ENCODE peak calls at places on chromosomes 11 and 22, in seven cellular contexts. X is H1, I is HCT116, J is K562, Y is SK-N-SH, D is GM12878, L is HepG2. U is an unnamed sample.

GRCh38 chr11:2928605-2929510 is at the start of gene PHLDA2:
- DNase-seq in J (peak), D (no peak), I (peak), Y (peak), X (no peak), L (no peak), U (peak)

GRCh38 chr11:75325713-75326438 is 25.6 kb downstream of the ARRB1 start:
- DNase-seq in D (no peak), J (peak), I (peak), L (no peak), Y (no peak), X (no peak), U (peak)

GRCh38 chr11:75275581-75275980 is 35.0 kb downstream of the TPBGL start:
- DNase-seq in Y (no peak), X (no peak), L (no peak), I (no peak), J (no peak), D (no peak), U (no peak)

GRCh38 chr22:17890892-17891291 is 116.6 kb upstream of the BID start:
- DNase-seq in I (no peak), X (no peak), L (no peak), D (no peak), J (no peak), Y (no peak), U (no peak)

GRCh38 chr22:23263651-23264555 is 83.6 kb downstream of the BCR start:
- DNase-seq in X (no peak), I (no peak), D (no peak), Y (no peak), L (no peak), J (no peak), U (no peak)

GRCh38 chr11:35073691-35074382 is 65.1 kb upstream of the CD44 start:
- DNase-seq in Y (no peak), X (no peak), L (no peak), D (no peak), J (no peak), I (no peak), U (no peak)

GRCh38 chr22:19479358-19480172 is at the start of gene CDC45:
- DNase-seq in Y (peak), J (peak), L (peak), X (peak), I (peak), D (peak), U (peak)

GRCh38 chr22:22316589-22316988 is 72.0 kb downstream of the VPREB1 start:
- DNase-seq in D (no peak), L (no peak), I (no peak), Y (no peak), J (no peak), X (no peak), U (no peak)

GRCh38 chr22:41598081-41598480 is 8.4 kb upstream of the PMM1 start:
- DNase-seq in I (no peak), X (no peak), Y (no peak), J (no peak), D (no peak), L (no peak), U (no peak)

GRCh38 chr11:1073851-1074243 is 827 bp upstream of the MUC2 start:
- DNase-seq in L (no peak), I (no peak), Y (no peak), D (no peak), X (no peak), J (no peak), U (no peak)

GRCh38 chr22:28600546-28601143 is 79.0 kb downstream of the TTC28 start:
- DNase-seq in Y (peak), D (no peak), J (peak), X (no peak), L (peak), I (peak), U (no peak)

GRCh38 chr11:31598454-31598853 is 88.9 kb downstream of the ELP4 start:
- DNase-seq in J (no peak), L (no peak), D (no peak), Y (no peak), I (no peak), X (no peak), U (no peak)

GRCh38 chr11:93267383-93267782 is 63.2 kb upstream of the DEUP1 start:
- DNase-seq in I (no peak), L (no peak), D (no peak), X (no peak), Y (no peak), J (no peak), U (no peak)

GRCh38 chr11:126354631-126355323 is 709 bp upstream of the ST3GAL4 start:
- DNase-seq in Y (no peak), I (no peak), J (peak), L (no peak), X (no peak), D (no peak), U (no peak)

GRCh38 chr11:112364962-112365481 is 104.4 kb upstream of the PLET1 start:
- DNase-seq in D (no peak), X (no peak), L (peak), J (no peak), Y (peak), I (no peak), U (no peak)

GRCh38 chr11:75526192-75526541 is 426 bp upstream of the GDPD5 start:
- DNase-seq in D (no peak), L (no peak), Y (no peak), J (no peak), I (no peak), X (no peak), U (no peak)

GRCh38 chr22:28582806-28583205 is 96.8 kb downstream of the TTC28 start:
- DNase-seq in Y (peak), J (no peak), L (no peak), D (no peak), I (no peak), X (no peak), U (no peak)

GRCh38 chr11:131471976-131472375 is 101.6 kb downstream of the NTM start:
- DNase-seq in D (no peak), I (no peak), J (no peak), X (no peak), L (no peak), Y (no peak), U (no peak)

GRCh38 chr22:47154621-47155081 is 392.2 kb downstream of the TBC1D22A start:
- DNase-seq in D (no peak), J (no peak), X (no peak), Y (peak), L (no peak), I (no peak), U (no peak)

GRCh38 chr11:101477926-101478325 is 105.9 kb downstream of the TRPC6 start:
- DNase-seq in J (no peak), D (no peak), Y (no peak), L (no peak), I (no peak), X (no peak), U (no peak)

GRCh38 chr22:28442951-28443876 is 236.4 kb downstream of the TTC28 start:
- DNase-seq in J (peak), Y (peak), I (no peak), D (no peak), X (peak), L (peak), U (no peak)

GRCh38 chr11:2521081-2521480 is 76.3 kb downstream of the KCNQ1 start:
- DNase-seq in I (no peak), L (no peak), D (no peak), Y (no peak), J (no peak), X (no peak), U (no peak)

GRCh38 chr11:67251841-67252240 is 14.4 kb upstream of the GRK2 start:
- DNase-seq in Y (no peak), L (no peak), J (no peak), X (no peak), I (no peak), D (no peak), U (no peak)

GRCh38 chr11:104819603-104820002 is 78.7 kb downstream of the CASP12 start:
- DNase-seq in J (no peak), X (no peak), L (no peak), I (no peak), Y (no peak), D (no peak), U (no peak)

GRCh38 chr11:66619080-66619554 is 2.7 kb downstream of the RBM14 start:
- DNase-seq in D (no peak), Y (no peak), J (no peak), I (no peak), X (no peak), L (no peak), U (no peak)

GRCh38 chr11:8566613-8567210 is 27.3 kb downstream of the STK33 start:
- DNase-seq in L (peak), J (peak), X (no peak), Y (peak), I (peak), D (peak), U (peak)

GRCh38 chr11:102318469-102318868 is 1.2 kb downstream of the BIRC3 start:
- DNase-seq in J (no peak), L (no peak), Y (no peak), I (no peak), X (no peak), D (no peak), U (peak)

GRCh38 chr11:2209370-2209801 is 37.8 kb upstream of the TH start:
- DNase-seq in Y (peak), I (no peak), L (no peak), D (no peak), J (no peak), X (no peak), U (no peak)

GRCh38 chr11:32053151-32053550 is 37.7 kb upstream of the RCN1 start:
- DNase-seq in L (no peak), J (no peak), I (no peak), Y (no peak), D (no peak), X (no peak), U (no peak)

GRCh38 chr22:31286360-31287255 is 5.7 kb downstream of the PIK3IP1 start:
- DNase-seq in J (no peak), D (no peak), I (no peak), Y (no peak), X (no peak), L (no peak), U (no peak)

GRCh38 chr11:2204361-2205213 is 33.0 kb upstream of the TH start:
- DNase-seq in X (no peak), Y (peak), J (no peak), I (no peak), D (no peak), L (peak), U (no peak)

GRCh38 chr11:130646881-130647280 is 198.4 kb downstream of the ADAMTS15 start:
- DNase-seq in J (no peak), D (no peak), Y (no peak), I (no peak), X (no peak), L (no peak), U (no peak)

GRCh38 chr11:71137376-71137775 is 115.0 kb downstream of the SHANK2 start:
- DNase-seq in X (no peak), D (no peak), J (no peak), Y (no peak), L (no peak), I (no peak), U (no peak)

GRCh38 chr11:47183969-47184368 is 2.3 kb downstream of the PACSIN3 start:
- DNase-seq in J (no peak), D (no peak), L (no peak), X (no peak), I (no peak), Y (peak), U (no peak)

GRCh38 chr22:38316340-38317236 is 645 bp downstream of the CSNK1E start:
- DNase-seq in I (no peak), Y (peak), X (no peak), L (no peak), D (no peak), J (peak), U (peak)

GRCh38 chr11:73200256-73200655 is 17.8 kb upstream of the P2RY2 start:
- DNase-seq in I (no peak), J (no peak), D (no peak), Y (no peak), L (no peak), X (no peak), U (peak)
- TF ChIP-seq JUND in I (no peak), J (no peak), D (no peak), Y (no peak), L (no peak), X (no peak), U (no peak)

GRCh38 chr11:128551641-128552335 is 35.6 kb downstream of the ETS1 start:
- DNase-seq in X (no peak), L (no peak), D (peak), I (no peak), Y (no peak), J (no peak), U (no peak)
- TF ChIP-seq JUND in X (no peak), L (no peak), D (peak), I (no peak), Y (no peak), J (no peak), U (no peak)

DNA sequence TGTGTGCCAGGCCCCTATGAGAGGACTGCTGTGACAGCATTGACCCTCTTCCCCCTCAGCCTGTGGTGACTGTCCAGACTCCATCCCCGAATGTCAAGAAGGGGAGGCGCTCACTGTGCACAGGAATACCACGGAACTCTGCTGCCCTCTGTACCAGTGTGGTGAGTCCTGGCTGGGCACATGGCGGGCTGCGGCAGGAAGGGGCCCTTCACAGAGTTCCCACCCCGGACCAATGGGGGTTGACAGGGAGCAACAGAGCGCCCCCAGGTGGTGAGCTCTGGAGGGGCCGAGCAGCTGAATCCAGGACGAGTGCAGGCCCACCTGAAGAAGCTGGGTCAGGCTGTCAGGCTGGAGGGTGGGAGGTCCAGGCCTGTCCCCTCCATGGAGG is 83.8 kb upstream of the MYOD1 start:
- DNase-seq in X (no peak), J (peak), D (no peak), L (no peak), I (no peak), Y (peak), U (no peak)
- TF ChIP-seq JUND in X (no peak), J (no peak), D (no peak), L (no peak), I (no peak), Y (no peak), U (no peak)

DNA sequence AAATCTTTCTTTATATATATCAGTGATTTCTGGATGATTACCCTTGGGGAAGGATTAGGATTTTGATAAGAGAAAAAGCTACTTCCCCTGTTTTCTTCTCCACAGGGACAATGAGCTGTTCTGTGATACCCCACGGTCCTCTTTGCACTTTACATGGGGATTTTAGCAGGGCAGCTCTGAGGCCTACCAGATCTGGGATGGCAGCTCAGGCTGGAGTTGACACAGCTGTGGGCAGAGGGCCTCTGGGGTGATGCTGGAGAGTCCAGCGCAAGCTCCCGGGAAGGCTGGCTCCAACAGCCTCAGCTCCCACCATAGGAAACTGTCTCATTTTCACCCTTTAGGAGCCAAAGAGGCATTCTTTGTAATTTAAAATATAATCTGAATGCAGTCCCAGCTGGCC is 383.8 kb upstream of the NARS2 start:
- DNase-seq in X (no peak), I (no peak), D (no peak), J (no peak), L (no peak), Y (no peak), U (no peak)
- TF ChIP-seq JUND in X (no peak), I (no peak), D (no peak), J (no peak), L (no peak), Y (no peak), U (no peak)

U was measured in T47D.